ENCODE peak calls at places on chromosomes 7 and 10, in six cellular contexts. K is stimulated activated effector memory CD8-positive, alpha-beta T cell treated with anti-CD3 and anti-CD28 coated beads, Interleukin-12 subunit alpha, Interleukin-12 subunit beta, amount 100 ng/mL, for 72 hours; Z is bronchial epithelial cell; V is stimulated activated CD8-positive, alpha-beta memory T cell treated with anti-CD3 and anti-CD28 coated beads, Interleukin-15, amount 100 ng/mL, for 24 hours; W is NCI-H2171 treated with DMSO at 0.1 percent for 48 hours; H is G401. R is an unnamed sample.

GRCh38 chr10:47021850-47022249 is 110.6 kb downstream of the PTPN20 start:
- DNase-seq in K (peak; percentile 34), Z (no peak), V (no peak), W (no peak), H (no peak), R (no peak)

GRCh38 chr10:59606551-59606961 is 103.1 kb downstream of the SLC16A9 start:
- DNase-seq in K (no peak), Z (peak; percentile 62), V (no peak), W (no peak), H (no peak), R (peak; percentile 63)

GRCh38 chr10:19328582-19328981 is 280.0 kb downstream of the MALRD1 start:
- DNase-seq in K (no peak), Z (peak; percentile 64), V (no peak), W (no peak), H (no peak), R (peak; percentile 26)

GRCh38 chr10:48897438-48897790 is 42.2 kb downstream of the LRRC18 start:
- DNase-seq in K (no peak), Z (no peak), V (no peak), W (no peak), H (no peak), R (no peak)

GRCh38 chr10:114938818-114939193 is 811 bp downstream of the TRUB1 start:
- DNase-seq in K (no peak), Z (no peak), V (no peak), W (no peak), H (no peak), R (no peak)

GRCh38 chr7:2109936-2110585 is 122.7 kb downstream of the MAD1L1 start:
- DNase-seq in K (peak; percentile 67), Z (peak; percentile 96), V (no peak), W (peak; percentile 90), H (no peak), R (peak; percentile 97)

GRCh38 chr7:78151229-78151628 is 352.7 kb downstream of the PHTF2 start:
- DNase-seq in K (no peak), Z (peak; percentile 7), V (no peak), W (peak; percentile 65), H (no peak), R (no peak)

GRCh38 chr10:70272925-70273316 is 10.9 kb downstream of the NPFFR1 start:
- DNase-seq in K (peak; percentile 62), Z (peak; percentile 78), V (no peak), W (no peak), H (peak; percentile 46), R (peak; percentile 69)

GRCh38 chr7:40964610-40965009 is 738.3 kb downstream of the INHBA start:
- DNase-seq in K (no peak), Z (no peak), V (no peak), W (no peak), H (no peak), R (no peak)

GRCh38 chr10:16732376-16732775 is 84.8 kb downstream of the RSU1 start:
- DNase-seq in K (no peak), Z (peak; percentile 37), V (no peak), W (no peak), H (no peak), R (peak; percentile 1)

GRCh38 chr7:141053626-141054025 is 20.2 kb upstream of the TMEM178B start:
- DNase-seq in K (peak; percentile 80), Z (no peak), V (no peak), W (no peak), H (no peak), R (no peak)

GRCh38 chr10:78757542-78757941 is 311.2 kb upstream of the ZMIZ1 start:
- DNase-seq in K (no peak), Z (no peak), V (no peak), W (no peak), H (no peak), R (peak; percentile 95)

GRCh38 chr10:1056326-1057105 is at the start of gene WDR37:
- DNase-seq in K (peak; percentile 94), Z (peak; percentile 87), V (peak; percentile 89), W (peak; percentile 50), H (peak; percentile 86), R (peak; percentile 56)

GRCh38 chr7:36487756-36488336 is 98.2 kb downstream of the ANLN start:
- DNase-seq in K (no peak), Z (peak; percentile 70), V (no peak), W (peak; percentile 78), H (peak; percentile 76), R (peak; percentile 81)

GRCh38 chr10:88110355-88110754 is 246.9 kb downstream of the PTEN start:
- DNase-seq in K (no peak), Z (peak; percentile 84), V (no peak), W (no peak), H (no peak), R (no peak)

GRCh38 chr7:87128883-87129282 is 23.4 kb upstream of the DMTF1 start:
- DNase-seq in K (no peak), Z (no peak), V (no peak), W (no peak), H (peak; percentile 72), R (no peak)

GRCh38 chr10:22369433-22370072 is 24.3 kb downstream of the SPAG6 start:
- DNase-seq in K (no peak), Z (peak; percentile 87), V (no peak), W (no peak), H (peak; percentile 52), R (peak; percentile 13)

GRCh38 chr10:112240441-112240840 is 42.8 kb upstream of the TECTB start:
- DNase-seq in K (no peak), Z (no peak), V (no peak), W (no peak), H (no peak), R (no peak)

GRCh38 chr7:2462731-2463130 is 13.5 kb downstream of the GRIFIN start:
- DNase-seq in K (no peak), Z (no peak), V (no peak), W (no peak), H (no peak), R (no peak)

GRCh38 chr7:100677308-100678095 is 4.0 kb downstream of the GNB2 start:
- DNase-seq in K (peak; percentile 54), Z (no peak), V (no peak), W (no peak), H (no peak), R (no peak)

GRCh38 chr7:88243345-88243909 is 23.6 kb upstream of the SRI start:
- DNase-seq in K (no peak), Z (peak; percentile 74), V (no peak), W (peak; percentile 23), H (peak; percentile 92), R (peak; percentile 82)

GRCh38 chr7:54783952-54784351 is 24.9 kb upstream of the SEC61G start:
- DNase-seq in K (no peak), Z (no peak), V (no peak), W (no peak), H (no peak), R (no peak)